ENCODE peak calls at places on chromosomes 13 and 19, in five cellular contexts. M is H1, A is H9, T is neuronal stem cell, W is mesenchymal stem cell. U is an unnamed sample.

GRCh38 chr13:108193806-108194205 is 21.5 kb downstream of the LIG4 start:
- DNase-seq in M (no peak), A (no peak), T (no peak), W (no peak), U (no peak)

GRCh38 chr13:57918913-57919312 is 287.4 kb downstream of the PCDH17 start:
- DNase-seq in A (peak; percentile 29), M (no peak), T (no peak), W (no peak), U (no peak)

GRCh38 chr19:49997709-49998108 is 27.5 kb downstream of the VRK3 start:
- DNase-seq in M (peak; percentile 51), T (no peak), W (peak; percentile 29), A (peak; percentile 75), U (no peak)

GRCh38 chr13:38264363-38265134 is 85.1 kb upstream of the UFM1 start:
- DNase-seq in A (no peak), M (no peak), W (no peak), T (no peak), U (no peak)

GRCh38 chr13:112938680-112939079 is 30.3 kb upstream of the MCF2L start:
- DNase-seq in W (no peak), M (no peak), A (no peak), T (no peak), U (no peak)

GRCh38 chr13:26929971-26930730 is 169.6 kb upstream of the GPR12 start:
- DNase-seq in T (peak; percentile 78), A (peak; percentile 83), M (peak; percentile 96), W (peak; percentile 71), U (peak; percentile 84)

GRCh38 chr13:34469212-34469983 is 472.7 kb upstream of the NBEA start:
- DNase-seq in W (peak; percentile 13), A (no peak), M (no peak), T (no peak), U (no peak)

GRCh38 chr13:34897220-34897619 is 44.9 kb upstream of the NBEA start:
- DNase-seq in A (no peak), W (no peak), M (no peak), T (no peak), U (no peak)

GRCh38 chr19:41377977-41378707 is 1.8 kb downstream of the TMEM91 start:
- DNase-seq in T (no peak), W (peak; percentile 54), M (peak; percentile 68), A (peak; percentile 73), U (no peak)

GRCh38 chr13:32940601-32941000 is 75.6 kb upstream of the KL start:
- DNase-seq in W (peak; percentile 71), A (no peak), T (no peak), M (no peak), U (no peak)

GRCh38 chr13:94994506-94994905 is 282.2 kb upstream of the SOX21 start:
- DNase-seq in M (no peak), W (no peak), A (no peak), T (no peak), U (no peak)

GRCh38 chr13:94996445-94996844 is 284.1 kb upstream of the SOX21 start:
- DNase-seq in T (no peak), A (no peak), W (no peak), M (no peak), U (no peak)

GRCh38 chr13:94993608-94994007 is 281.3 kb upstream of the SOX21 start:
- DNase-seq in T (no peak), W (no peak), A (no peak), M (no peak), U (no peak)

GRCh38 chr13:94999871-95000270 is 287.5 kb upstream of the SOX21 start:
- DNase-seq in A (no peak), T (no peak), M (no peak), W (no peak), U (no peak)

GRCh38 chr13:94997126-94997525 is 284.8 kb upstream of the SOX21 start:
- DNase-seq in M (no peak), A (no peak), T (no peak), W (no peak), U (no peak)
- H2BK12ac ChIP-seq in M (no peak overlapping the region), A (no peak overlapping the region), T (no peak overlapping the region), W (no peak overlapping the region), U (no peak overlapping the region)

DNA sequence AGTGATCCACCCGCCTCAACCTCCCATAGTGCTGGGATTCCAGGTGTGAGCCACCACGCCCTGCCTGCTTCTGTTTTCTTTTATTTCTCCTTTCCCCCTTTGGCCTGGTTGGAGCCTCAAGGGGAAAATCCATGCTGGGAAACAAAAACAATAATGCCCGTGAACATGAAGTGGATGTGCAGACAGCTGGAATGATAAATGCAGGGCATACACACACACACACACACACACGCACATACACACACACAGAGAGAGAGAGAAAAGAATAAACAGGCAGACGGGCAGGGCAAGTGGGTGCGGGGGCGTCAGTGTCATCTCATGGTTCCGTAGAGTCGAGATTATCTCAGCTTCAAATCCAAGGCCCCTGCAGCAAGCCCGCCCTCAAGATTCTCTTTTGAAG is 4.4 kb upstream of the PLEKHF1 start:
- DNase-seq in A (no peak), T (no peak), W (peak; percentile 9), M (no peak), U (no peak)
- H4K91ac ChIP-seq in A (no peak overlapping the region), T (no peak overlapping the region), W (no peak overlapping the region), M (no peak overlapping the region), U (no peak overlapping the region)

DNA sequence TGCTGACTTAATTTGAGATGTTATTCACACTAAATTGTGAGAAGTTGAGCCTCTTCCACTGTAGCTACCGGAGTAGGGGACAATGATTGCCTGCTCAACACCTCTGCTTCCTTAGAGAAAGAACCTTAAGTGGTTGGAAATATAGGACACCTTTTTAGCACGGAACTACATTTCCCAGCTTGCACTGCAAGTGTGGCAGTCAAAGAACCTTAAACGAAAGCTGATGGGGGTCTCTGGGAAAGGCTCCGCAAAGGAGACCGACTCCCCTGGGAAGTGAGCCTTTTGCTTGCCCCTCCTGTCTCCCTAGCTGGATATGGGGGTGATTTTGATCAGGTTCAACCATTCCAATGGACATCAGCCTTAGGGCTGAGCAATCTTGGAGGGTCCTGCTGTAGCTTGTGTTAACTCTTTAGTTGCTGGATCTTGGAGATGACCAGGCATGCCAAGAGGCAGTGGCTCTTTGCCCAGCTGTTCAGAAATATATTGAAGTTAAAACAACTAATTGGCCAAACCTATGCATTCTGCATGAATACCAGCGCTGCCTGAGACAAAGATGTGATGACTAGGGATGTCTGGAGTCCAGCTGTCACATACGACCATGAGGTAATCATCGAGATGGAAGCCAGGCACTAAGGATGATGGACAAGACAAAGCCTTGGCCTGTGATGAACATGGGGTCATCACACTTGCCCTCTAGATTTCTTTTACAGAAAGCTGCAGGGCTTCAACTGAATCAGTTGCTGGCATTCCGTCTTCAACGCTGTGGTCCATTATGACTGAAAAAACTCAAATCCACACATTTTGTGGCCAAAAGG is 286.4 kb downstream of the FOXO1 start:
- DNase-seq in T (no peak), A (no peak), W (no peak), M (peak; percentile 52), U (no peak)
- H2BK12ac ChIP-seq in T (no peak overlapping the region), A (no peak overlapping the region), W (no peak overlapping the region), M (peak overlapping the region; percentile 71), U (peak overlapping the region; percentile 93)

GRCh38 chr19:18319591-18320135 is 3.2 kb downstream of the LSM4 start:
- DNase-seq in W (no peak), A (no peak), T (no peak), M (no peak), U (peak; percentile 91)

GRCh38 chr19:18320865-18321728 is 1.8 kb downstream of the LSM4 start:
- DNase-seq in A (no peak), M (no peak), T (no peak), W (no peak), U (no peak)

GRCh38 chr19:18321729-18322091 is 1.2 kb downstream of the LSM4 start:
- DNase-seq in W (peak; percentile 47), M (no peak), A (no peak), T (no peak), U (no peak)

GRCh38 chr19:18322318-18322758 is 538 bp downstream of the LSM4 start:
- DNase-seq in M (no peak), W (peak; percentile 82), A (no peak), T (no peak), U (peak; percentile 46)

DNA sequence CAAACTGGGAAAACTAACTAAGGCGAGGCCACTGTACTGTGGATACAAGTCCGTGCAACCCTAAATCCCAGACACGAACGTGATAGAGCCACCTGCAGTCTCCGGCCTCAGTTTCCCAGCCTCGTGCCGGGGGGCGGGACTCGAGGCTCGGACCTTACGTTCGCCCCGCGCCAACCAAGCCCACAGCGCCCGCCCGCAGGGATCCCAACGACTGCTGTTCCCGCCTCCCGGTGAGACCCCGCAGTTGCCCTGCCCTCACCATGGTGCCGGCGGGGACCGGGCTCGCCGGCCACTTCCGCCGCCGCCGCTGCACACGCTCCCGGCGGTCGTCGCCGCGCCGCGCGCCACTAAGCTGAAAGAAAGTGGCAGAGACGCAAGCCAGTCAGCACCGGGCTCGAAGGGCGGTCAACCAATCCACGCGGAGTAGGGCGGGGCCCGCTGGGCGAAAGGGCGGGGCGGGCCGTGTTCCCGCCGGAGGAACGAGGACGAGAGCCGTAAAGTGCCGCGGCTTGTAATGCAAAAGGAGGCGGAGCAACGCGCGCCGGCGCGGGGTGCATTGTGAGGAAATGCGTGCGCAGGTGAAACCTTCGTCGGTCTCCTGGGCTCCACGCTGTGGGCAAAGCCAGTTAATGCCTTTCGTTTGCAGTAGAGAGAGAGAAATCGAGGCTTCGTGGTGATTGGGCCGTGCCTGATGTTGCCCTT is at the start of gene LSM4:
- DNase-seq in M (peak; percentile 99), W (peak; percentile 97), T (peak; percentile 98), A (peak; percentile 99), U (peak; percentile 100)
- H4K91ac ChIP-seq in M (peak within 1 kb of the TSS; percentile 75), W (peak within 1 kb of the TSS; percentile 94), T (no peak within 1 kb of the TSS), A (no peak within 1 kb of the TSS), U (peak within 1 kb of the TSS; percentile 97)

DNA sequence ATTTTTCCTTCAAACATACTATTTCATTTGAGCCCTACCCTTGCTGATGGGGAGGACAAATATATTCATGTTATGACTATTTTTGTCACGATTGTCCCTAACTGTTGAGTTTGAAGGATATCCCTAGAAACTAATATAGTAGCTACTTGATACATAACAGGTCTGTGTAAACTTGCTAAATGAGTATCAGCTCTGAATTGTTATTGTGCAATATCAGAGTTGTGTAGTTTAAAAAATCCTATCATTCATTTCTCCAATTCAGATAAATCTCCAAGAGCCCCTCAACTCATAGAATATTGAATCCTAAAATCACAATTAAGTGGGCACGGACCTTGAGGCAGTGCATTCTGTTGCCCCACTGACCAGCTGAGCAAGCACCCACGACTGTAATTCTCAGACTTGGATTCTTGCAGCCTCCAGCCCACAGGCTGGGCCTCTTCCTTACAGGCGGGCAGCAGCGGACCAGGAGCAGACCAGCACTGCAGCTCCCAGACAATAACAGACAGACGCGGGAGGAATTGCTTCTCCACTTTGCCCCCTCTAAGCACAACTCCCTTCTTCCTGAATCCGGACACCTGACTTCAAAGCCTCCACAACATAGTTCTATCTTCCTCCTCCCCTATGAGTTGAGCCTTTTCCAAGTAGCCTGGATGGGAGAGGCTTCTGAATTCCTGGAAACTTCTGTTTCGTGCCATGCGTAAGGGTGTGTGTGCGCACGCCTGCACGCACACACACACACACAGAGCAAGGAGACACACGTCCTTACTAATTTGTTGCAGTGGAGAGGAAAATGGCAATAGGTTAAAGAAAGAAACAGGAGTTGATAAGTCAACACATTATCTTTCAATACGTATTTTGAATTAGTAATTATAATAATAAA is 337.7 kb upstream of the ARGLU1 start:
- DNase-seq in T (no peak), A (no peak), W (no peak), M (no peak), U (no peak)
- H2BK12ac ChIP-seq in T (no peak overlapping the region), A (no peak overlapping the region), W (no peak overlapping the region), M (no peak overlapping the region), U (no peak overlapping the region)

DNA sequence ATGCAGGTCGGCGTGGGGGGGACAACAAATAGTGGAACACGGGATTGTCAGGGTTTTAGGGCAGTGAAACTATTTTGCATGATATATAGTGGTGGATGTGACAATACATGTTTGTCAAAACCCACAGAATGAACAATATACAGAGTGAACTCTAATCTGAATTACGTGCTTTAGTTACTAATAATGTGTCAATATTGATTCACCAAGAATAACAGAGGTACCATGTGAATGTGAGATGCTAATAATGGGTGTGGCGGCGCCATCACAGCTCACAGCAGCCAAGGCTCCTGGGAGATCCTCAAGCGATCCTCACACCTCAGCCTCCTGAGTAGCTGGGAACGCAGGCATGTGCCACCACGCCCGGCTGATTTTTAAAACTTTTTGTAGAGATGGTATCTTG is 12.9 kb downstream of the ELAVL1 start:
- DNase-seq in T (no peak), W (no peak), M (no peak), A (no peak), U (no peak)
- H4K91ac ChIP-seq in T (no peak overlapping the region), W (no peak overlapping the region), M (no peak overlapping the region), A (no peak overlapping the region), U (no peak overlapping the region)